ENCODE peak calls at places on chromosomes 7 and 10, in ten cellular contexts. D, E, R, Q, Z, J, N, H, O and A are unnamed samples.

GRCh38 chr7:35694161-35694783 is 663 bp downstream of the HERPUD2 start:
- DNase-seq in D (peak), E (no peak), R (peak), Q (no peak), Z (no peak), J (no peak), N (peak), H (no peak), O (no peak), A (no peak)

GRCh38 chr7:732094-732541 is 5.0 kb upstream of the PRKAR1B start:
- DNase-seq in D (no peak), E (peak), R (no peak), Q (no peak), Z (no peak), J (peak), N (peak), H (peak), O (peak), A (peak)

GRCh38 chr7:122217125-122217524 is 73.1 kb upstream of the AASS start:
- DNase-seq in D (no peak), E (no peak), R (no peak), Q (no peak), Z (no peak), J (peak), N (peak), H (no peak), O (no peak), A (no peak)

GRCh38 chr10:118917701-118918100 is 111.8 kb upstream of the NANOS1 start:
- DNase-seq in D (no peak), E (no peak), R (no peak), Q (no peak), Z (no peak), J (no peak), N (no peak), H (no peak), O (no peak), A (peak)

GRCh38 chr10:62744136-62744535 is 60.4 kb upstream of the ADO start:
- DNase-seq in D (peak), E (no peak), R (no peak), Q (no peak), Z (no peak), J (no peak), N (no peak), H (no peak), O (no peak), A (no peak)

GRCh38 chr10:101258179-101258885 is 29.1 kb upstream of the LBX1 start:
- DNase-seq in D (no peak), E (peak), R (no peak), Q (no peak), Z (no peak), J (no peak), N (peak), H (peak), O (no peak), A (no peak)

GRCh38 chr10:60099998-60100747 is 193.8 kb upstream of the CCDC6 start:
- DNase-seq in D (peak), E (peak), R (peak), Q (peak), Z (no peak), J (peak), N (peak), H (no peak), O (peak), A (no peak)

GRCh38 chr10:47048533-47048905 is 137.3 kb downstream of the PTPN20 start:
- DNase-seq in D (no peak), E (peak), R (no peak), Q (no peak), Z (no peak), J (peak), N (no peak), H (peak), O (no peak), A (no peak)

GRCh38 chr7:27193335-27194001 is 6.4 kb downstream of the HOXA13 start:
- DNase-seq in D (no peak), E (peak), R (no peak), Q (peak), Z (no peak), J (no peak), N (no peak), H (no peak), O (no peak), A (peak)

GRCh38 chr10:6995339-6995738 is 415.3 kb upstream of the PRKCQ start:
- DNase-seq in D (peak), E (no peak), R (no peak), Q (no peak), Z (no peak), J (no peak), N (no peak), H (no peak), O (no peak), A (no peak)

GRCh38 chr7:138556771-138557484 is 96.9 kb downstream of the TRIM24 start:
- DNase-seq in D (no peak), E (peak), R (no peak), Q (no peak), Z (no peak), J (peak), N (no peak), H (no peak), O (no peak), A (no peak)

GRCh38 chr7:142434666-142435174 is 176.9 kb upstream of the PRSS58 start:
- DNase-seq in D (no peak), E (no peak), R (peak), Q (no peak), Z (no peak), J (no peak), N (no peak), H (no peak), O (no peak), A (no peak)

GRCh38 chr10:103367379-103367781 is 396 bp upstream of the TAF5 start:
- DNase-seq in D (no peak), E (no peak), R (no peak), Q (no peak), Z (no peak), J (no peak), N (no peak), H (no peak), O (no peak), A (peak)

GRCh38 chr7:84009051-84009450 is 185.5 kb downstream of the SEMA3A start:
- DNase-seq in D (peak), E (no peak), R (no peak), Q (no peak), Z (no peak), J (no peak), N (no peak), H (no peak), O (no peak), A (no peak)

GRCh38 chr10:116827214-116827671 is 22.1 kb upstream of the ENO4 start:
- DNase-seq in D (no peak), E (peak), R (no peak), Q (no peak), Z (no peak), J (no peak), N (no peak), H (no peak), O (no peak), A (no peak)
- TF ChIP-seq CTCF in D (peak), E (peak), R (no peak), Q (no peak), Z (no peak), J (no peak), N (no peak), H (peak), O (no peak), A (no peak)

GRCh38 chr7:131861620-131862346 is 305.4 kb upstream of the PODXL start:
- DNase-seq in D (peak), E (no peak), R (no peak), Q (no peak), Z (no peak), J (peak), N (peak), H (no peak), O (peak), A (no peak)

GRCh38 chr7:131859162-131859821 is 302.9 kb upstream of the PODXL start:
- DNase-seq in D (peak), E (peak), R (peak), Q (peak), Z (peak), J (peak), N (peak), H (peak), O (peak), A (no peak)
- TF ChIP-seq CTCF in D (peak), E (peak), R (peak), Q (peak), Z (peak), J (peak), N (peak), H (peak), O (peak), A (peak)

GRCh38 chr7:102300643-102301211 is 14.1 kb downstream of the SH2B2 start:
- DNase-seq in D (no peak), E (peak), R (no peak), Q (peak), Z (no peak), J (peak), N (no peak), H (no peak), O (no peak), A (no peak)

GRCh38 chr7:102304668-102305067 is 18.0 kb downstream of the SH2B2 start:
- DNase-seq in D (no peak), E (no peak), R (no peak), Q (no peak), Z (peak), J (no peak), N (no peak), H (no peak), O (no peak), A (no peak)

GRCh38 chr7:102302025-102302424 is 15.4 kb downstream of the SH2B2 start:
- DNase-seq in D (no peak), E (no peak), R (no peak), Q (no peak), Z (no peak), J (no peak), N (no peak), H (no peak), O (no peak), A (no peak)

GRCh38 chr7:102305414-102306268 is 19.0 kb downstream of the SH2B2 start:
- DNase-seq in D (no peak), E (no peak), R (peak), Q (no peak), Z (no peak), J (no peak), N (no peak), H (no peak), O (no peak), A (no peak)

DNA sequence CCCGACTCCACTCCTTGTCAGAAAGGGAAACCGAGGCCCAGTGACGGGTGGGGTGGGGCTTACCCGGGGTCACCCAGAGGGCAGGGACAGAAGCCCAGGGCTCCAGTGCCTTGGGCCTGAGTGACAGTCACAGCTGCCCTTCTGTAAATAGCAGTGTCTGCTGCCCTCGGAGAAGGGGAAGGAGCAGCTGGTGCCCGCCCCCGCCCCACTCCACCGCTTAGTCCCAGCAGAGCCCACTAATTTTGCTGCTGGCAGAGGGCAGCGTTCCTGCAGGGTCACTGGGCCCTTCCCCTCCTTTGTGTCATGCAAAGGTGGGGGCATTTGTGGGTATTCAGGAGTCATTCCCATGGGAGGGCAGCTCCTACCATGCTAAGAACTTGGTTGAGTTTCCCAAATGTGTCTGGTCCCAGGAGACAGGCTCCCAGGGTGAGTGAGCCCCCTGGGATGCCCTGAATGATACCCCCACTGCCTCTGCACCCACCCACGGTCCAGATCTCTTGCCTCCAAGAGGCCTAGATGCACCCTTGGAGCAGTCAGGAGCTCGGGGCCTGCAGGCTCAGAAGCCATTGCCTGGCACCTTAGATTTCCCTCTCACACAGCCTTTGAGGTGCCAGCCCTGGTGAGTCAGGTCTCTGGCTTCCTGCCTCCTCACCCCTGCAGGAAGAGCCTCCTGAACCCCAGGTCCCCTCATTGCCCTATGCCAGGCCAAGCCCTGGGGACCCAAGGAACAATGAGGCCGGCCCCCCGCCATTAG is 17.2 kb downstream of the SH2B2 start:
- DNase-seq in D (no peak), E (no peak), R (no peak), Q (no peak), Z (no peak), J (no peak), N (no peak), H (peak), O (no peak), A (no peak)
- TF ChIP-seq CTCF in D (no peak), E (no peak), R (no peak), Q (no peak), Z (no peak), J (no peak), N (no peak), H (no peak), O (no peak), A (no peak)

GRCh38 chr7:1811850-1812692 is 142.0 kb downstream of the ELFN1 start:
- DNase-seq in D (no peak), E (no peak), R (peak), Q (no peak), Z (no peak), J (no peak), N (peak), H (peak), O (no peak), A (peak)

GRCh38 chr7:1813394-1814088 is 143.5 kb downstream of the ELFN1 start:
- DNase-seq in D (no peak), E (no peak), R (no peak), Q (no peak), Z (no peak), J (no peak), N (no peak), H (peak), O (no peak), A (peak)

GRCh38 chr7:1814089-1814811 is 144.2 kb downstream of the ELFN1 start:
- DNase-seq in D (no peak), E (no peak), R (no peak), Q (no peak), Z (no peak), J (no peak), N (no peak), H (no peak), O (no peak), A (peak)

GRCh38 chr7:1810961-1811849 is 141.1 kb downstream of the ELFN1 start:
- DNase-seq in D (peak), E (no peak), R (no peak), Q (no peak), Z (no peak), J (peak), N (no peak), H (no peak), O (no peak), A (peak)

DNA sequence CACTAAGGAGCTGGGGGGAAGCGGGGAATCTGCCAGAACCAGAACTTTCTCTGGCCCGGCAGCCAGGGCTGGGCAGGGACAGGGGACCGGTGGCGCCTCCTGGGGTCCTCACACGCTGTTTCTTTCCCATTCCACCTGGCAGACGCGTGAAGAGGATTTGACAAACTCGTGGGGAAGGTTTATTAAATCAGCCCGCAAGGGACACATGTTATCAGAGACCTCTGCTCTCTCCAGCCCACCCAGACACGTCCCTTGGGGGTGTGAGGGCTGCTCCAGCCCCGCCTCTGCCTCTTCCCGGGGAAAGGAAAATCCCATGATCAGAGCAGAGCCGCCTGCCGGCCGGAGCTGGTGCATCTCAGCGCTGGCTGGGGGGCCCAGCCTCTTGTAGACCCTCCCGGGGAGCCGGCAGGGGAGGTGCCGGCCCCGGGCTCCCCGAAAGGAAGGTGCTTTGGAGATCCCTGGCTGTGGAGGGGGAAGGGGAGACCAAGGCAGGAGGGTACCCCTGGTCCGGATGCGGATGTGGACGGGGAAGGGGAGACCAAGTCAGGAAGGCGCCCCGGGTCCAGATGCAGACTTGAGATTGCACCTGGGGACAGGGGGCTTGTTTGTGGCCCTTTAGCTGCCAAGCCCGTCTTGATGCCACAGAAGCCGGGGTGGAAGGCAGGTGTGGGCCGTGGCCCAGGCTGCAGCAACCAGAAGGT is 142.8 kb downstream of the ELFN1 start:
- DNase-seq in D (no peak), E (no peak), R (no peak), Q (peak), Z (no peak), J (no peak), N (no peak), H (peak), O (no peak), A (peak)
- TF ChIP-seq CTCF in D (peak), E (no peak), R (no peak), Q (peak), Z (no peak), J (peak), N (no peak), H (peak), O (no peak), A (no peak)

GRCh38 chr7:158031820-158032424 is 555.7 kb downstream of the PTPRN2 start:
- DNase-seq in D (no peak), E (no peak), R (no peak), Q (no peak), Z (no peak), J (no peak), N (no peak), H (no peak), O (no peak), A (peak)

GRCh38 chr7:158028971-158029370 is 558.7 kb downstream of the PTPRN2 start:
- DNase-seq in D (no peak), E (no peak), R (no peak), Q (no peak), Z (no peak), J (no peak), N (no peak), H (no peak), O (no peak), A (peak)

GRCh38 chr7:158029431-158029938 is 558.1 kb downstream of the PTPRN2 start:
- DNase-seq in D (no peak), E (no peak), R (no peak), Q (no peak), Z (no peak), J (no peak), N (no peak), H (no peak), O (no peak), A (peak)

GRCh38 chr7:158030071-158030470 is 557.6 kb downstream of the PTPRN2 start:
- DNase-seq in D (no peak), E (no peak), R (no peak), Q (no peak), Z (no peak), J (no peak), N (no peak), H (no peak), O (no peak), A (no peak)

DNA sequence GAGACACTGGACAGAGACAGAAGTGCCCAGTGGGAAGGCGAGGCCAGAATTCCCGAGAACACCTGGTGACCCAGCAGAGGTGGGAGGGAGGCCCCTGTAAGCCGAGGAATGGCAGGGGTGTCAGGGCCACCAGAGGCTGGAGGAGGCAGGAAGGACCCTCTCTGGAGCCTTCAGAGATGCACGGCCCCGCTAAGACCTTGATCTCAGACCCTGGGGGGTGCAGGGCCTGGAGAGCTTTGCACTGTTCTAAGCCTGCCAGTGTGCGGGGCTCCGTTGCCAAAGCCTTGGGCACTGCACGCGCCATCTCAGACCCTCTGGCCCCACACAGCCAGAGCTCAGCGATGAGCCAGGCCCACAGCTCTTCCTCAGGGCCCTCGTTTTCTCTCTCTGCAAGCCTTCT is 557.1 kb downstream of the PTPRN2 start:
- DNase-seq in D (no peak), E (no peak), R (no peak), Q (no peak), Z (no peak), J (no peak), N (no peak), H (no peak), O (no peak), A (no peak)
- TF ChIP-seq CTCF in D (no peak), E (no peak), R (no peak), Q (no peak), Z (no peak), J (no peak), N (no peak), H (no peak), O (no peak), A (no peak)

DNA sequence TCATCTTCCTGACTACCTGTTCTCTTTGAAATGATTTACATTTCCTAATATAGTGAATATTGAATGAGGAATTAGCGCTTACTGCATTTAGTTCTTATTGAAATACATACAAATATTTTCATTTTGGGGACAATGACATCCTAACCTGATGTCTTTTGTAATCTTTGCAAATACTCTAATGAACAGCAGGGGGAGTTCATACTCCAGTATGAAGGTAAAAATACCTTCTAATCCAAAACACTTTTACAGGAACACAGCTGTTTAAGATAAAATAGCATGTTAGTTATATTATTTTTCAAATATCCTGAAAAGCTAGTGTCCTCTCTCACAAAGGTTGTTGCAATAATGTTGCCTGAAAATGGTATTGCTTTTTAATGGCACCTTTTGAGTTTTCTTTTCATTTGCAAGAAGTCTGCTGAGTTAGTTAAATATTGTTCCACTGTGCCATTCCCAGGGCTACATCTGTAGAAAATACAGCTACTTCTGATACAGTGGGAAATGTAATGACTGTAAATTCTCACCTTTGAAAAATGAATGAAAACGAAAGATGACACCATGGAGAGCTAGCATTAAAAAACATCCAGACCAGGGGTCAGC is 400.0 kb downstream of the PHF14 start:
- DNase-seq in D (no peak), E (peak), R (no peak), Q (no peak), Z (no peak), J (peak), N (peak), H (no peak), O (peak), A (no peak)
- TF ChIP-seq CTCF in D (peak), E (peak), R (no peak), Q (peak), Z (no peak), J (peak), N (peak), H (peak), O (peak), A (peak)

DNA sequence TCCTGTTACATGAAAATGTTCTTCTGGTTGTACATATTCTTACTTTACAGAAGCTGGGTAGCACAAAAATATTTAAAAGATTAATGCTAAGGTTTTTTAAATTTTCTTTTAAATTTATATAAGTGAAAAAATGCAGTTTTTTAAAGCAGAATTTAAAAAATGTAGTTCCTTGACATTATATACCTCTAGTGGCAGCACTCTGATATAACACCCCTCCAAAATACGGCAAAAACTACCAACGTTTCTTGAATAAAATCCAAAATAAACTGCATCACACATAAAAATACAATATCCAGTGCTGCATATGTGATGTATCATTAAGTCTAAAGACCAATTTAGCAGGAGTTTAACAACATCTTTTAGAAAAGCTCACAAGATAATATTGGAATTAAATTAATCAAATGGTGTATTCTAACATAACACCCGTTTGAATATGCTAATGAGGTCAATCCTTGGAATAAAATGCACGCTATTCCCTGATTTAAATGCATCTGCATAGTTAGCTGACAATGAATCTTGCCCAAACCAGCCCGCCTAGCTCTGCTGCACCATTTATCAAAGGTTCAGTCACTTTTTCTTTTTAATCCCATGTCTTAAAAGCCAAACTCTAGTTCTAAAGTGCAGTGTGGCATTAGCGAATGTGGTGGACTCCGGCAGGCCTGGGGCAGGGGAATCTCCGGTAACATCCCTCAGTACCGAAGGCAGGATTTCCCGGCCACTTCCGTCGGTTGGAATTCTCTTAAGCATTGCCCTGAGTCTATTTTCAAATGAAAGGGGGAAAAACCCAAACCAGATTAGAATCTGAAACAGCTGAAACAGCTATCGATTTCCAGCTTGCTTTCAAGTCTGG is 1.2 kb downstream of the TCERG1L start:
- DNase-seq in D (no peak), E (peak), R (no peak), Q (no peak), Z (no peak), J (no peak), N (no peak), H (no peak), O (no peak), A (no peak)
- TF ChIP-seq CTCF in D (peak), E (peak), R (no peak), Q (peak), Z (no peak), J (peak), N (no peak), H (no peak), O (no peak), A (peak)